ENCODE peak calls at places on chromosomes 7 and 10, in four cellular contexts. One of them, this sample, is unnamed.

GRCh38 chr10:118106426-118106825 is 59.7 kb upstream of the RAB11FIP2 start:
- DNase-seq in HFFc6: no peak
- DNase-seq in foreskin fibroblast: peak; percentile 6
- DNase-seq in fibroblast of lung: peak; percentile 14
- DNase-seq in this sample: no peak

GRCh38 chr7:84194484-84195260 is at the start of gene SEMA3A:
- DNase-seq in fibroblast of lung: peak; percentile 92
- DNase-seq in HFFc6: peak; percentile 72
- DNase-seq in foreskin fibroblast: peak; percentile 83
- DNase-seq in this sample: no peak

GRCh38 chr10:128178319-128178937 is 52.2 kb upstream of the MKI67 start:
- DNase-seq in HFFc6: no peak
- DNase-seq in fibroblast of lung: peak; percentile 4
- DNase-seq in foreskin fibroblast: no peak
- DNase-seq in this sample: no peak

GRCh38 chr10:117555863-117556262 is 13.3 kb downstream of the EMX2 start:
- DNase-seq in HFFc6: no peak
- DNase-seq in fibroblast of lung: no peak
- DNase-seq in foreskin fibroblast: no peak
- DNase-seq in this sample: no peak

GRCh38 chr10:33476757-33477273 is 142.3 kb upstream of the NRP1 start:
- DNase-seq in fibroblast of lung: no peak
- DNase-seq in HFFc6: no peak
- DNase-seq in foreskin fibroblast: no peak
- DNase-seq in this sample: no peak

GRCh38 chr10:31004611-31005193 is 27.0 kb downstream of the ZNF438 start:
- DNase-seq in HFFc6: peak; percentile 83
- DNase-seq in foreskin fibroblast: peak; percentile 72
- DNase-seq in fibroblast of lung: peak; percentile 89
- DNase-seq in this sample: no peak

GRCh38 chr10:20327954-20328353 is 511.7 kb downstream of the PLXDC2 start:
- DNase-seq in HFFc6: no peak
- DNase-seq in fibroblast of lung: no peak
- DNase-seq in foreskin fibroblast: no peak
- DNase-seq in this sample: no peak

GRCh38 chr7:106534271-106534846 is 126.6 kb downstream of the CCDC71L start:
- DNase-seq in foreskin fibroblast: no peak
- DNase-seq in fibroblast of lung: no peak
- DNase-seq in HFFc6: no peak
- DNase-seq in this sample: no peak

GRCh38 chr7:79420464-79420863 is 33.0 kb downstream of the MAGI2 start:
- DNase-seq in foreskin fibroblast: peak; percentile 93
- DNase-seq in fibroblast of lung: peak; percentile 95
- DNase-seq in HFFc6: peak; percentile 92
- DNase-seq in this sample: no peak

GRCh38 chr10:85792533-85792858 is 574.1 kb downstream of the GRID1 start:
- DNase-seq in foreskin fibroblast: no peak
- DNase-seq in fibroblast of lung: no peak
- DNase-seq in HFFc6: no peak
- DNase-seq in this sample: no peak

GRCh38 chr10:85789125-85789524 is 577.5 kb downstream of the GRID1 start:
- DNase-seq in HFFc6: no peak
- DNase-seq in foreskin fibroblast: no peak
- DNase-seq in fibroblast of lung: no peak
- DNase-seq in this sample: no peak

GRCh38 chr10:85794553-85794952 is 572.0 kb downstream of the GRID1 start:
- DNase-seq in foreskin fibroblast: no peak
- DNase-seq in HFFc6: no peak
- DNase-seq in fibroblast of lung: no peak
- DNase-seq in this sample: no peak

GRCh38 chr10:85790155-85790789 is 576.3 kb downstream of the GRID1 start:
- DNase-seq in foreskin fibroblast: no peak
- DNase-seq in fibroblast of lung: no peak
- DNase-seq in HFFc6: no peak
- DNase-seq in this sample: no peak

DNA sequence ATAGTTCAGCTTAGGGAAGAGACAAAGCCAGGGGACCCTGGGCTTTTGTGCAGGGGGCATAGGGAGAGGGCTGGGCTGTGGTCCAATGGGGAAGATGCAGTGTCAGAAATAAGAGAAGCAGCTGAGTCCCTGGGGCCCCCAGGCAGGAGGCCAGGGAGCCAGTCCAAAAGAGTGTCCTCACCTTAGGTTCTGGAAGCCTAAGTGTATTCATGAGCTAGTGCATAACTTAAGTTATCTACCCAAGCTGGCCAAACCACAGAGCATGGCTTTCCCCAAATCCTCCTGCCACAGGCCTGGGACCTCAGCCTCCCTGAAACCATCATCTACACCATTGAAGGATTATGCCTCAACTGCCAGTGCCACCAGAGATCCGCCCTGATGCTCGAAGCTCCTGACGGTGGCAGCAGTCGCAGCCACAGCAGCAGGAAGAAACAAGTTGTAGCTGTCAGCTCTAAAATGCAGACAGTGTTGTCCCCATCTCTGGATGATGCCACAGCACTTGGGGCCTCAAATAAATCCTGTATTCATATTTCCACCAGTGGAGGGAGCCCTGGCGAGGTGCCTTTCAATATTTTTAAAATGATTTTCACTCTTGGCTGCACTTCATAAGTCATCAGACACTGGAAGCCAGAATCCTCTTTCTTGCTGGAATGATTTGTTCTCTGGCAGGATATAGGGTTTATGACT is 574.6 kb downstream of the GRID1 start:
- DNase-seq in foreskin fibroblast: no peak
- DNase-seq in HFFc6: no peak
- DNase-seq in fibroblast of lung: no peak
- DNase-seq in this sample: no peak
- TF ChIP-seq CTCF in foreskin fibroblast: no peak
- TF ChIP-seq CTCF in HFFc6: no peak
- TF ChIP-seq CTCF in fibroblast of lung: no peak
- TF ChIP-seq CTCF in this sample: peak; percentile 49

DNA sequence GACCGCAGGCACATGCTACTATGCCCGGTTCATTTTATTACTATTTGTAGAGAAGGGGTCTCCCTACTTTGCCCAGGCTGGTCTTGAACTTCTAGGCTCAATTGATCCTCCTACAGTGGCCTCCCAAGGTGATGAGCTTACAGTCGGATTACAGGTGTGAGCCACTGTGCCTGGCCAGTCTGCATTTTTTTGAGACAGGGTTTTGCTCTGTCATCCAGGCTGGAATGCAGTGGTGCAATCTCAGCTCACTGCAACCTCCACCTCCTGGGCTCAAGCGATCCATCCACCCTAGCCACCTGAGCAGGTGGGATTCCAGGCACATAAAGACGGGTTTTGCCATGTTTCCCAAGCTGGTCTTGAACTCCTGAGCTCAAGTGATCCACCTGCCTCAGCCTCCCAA is 2.3 kb upstream of the H2BK1 start:
- DNase-seq in fibroblast of lung: no peak
- DNase-seq in HFFc6: no peak
- DNase-seq in foreskin fibroblast: no peak
- DNase-seq in this sample: no peak
- TF ChIP-seq CTCF in fibroblast of lung: no peak
- TF ChIP-seq CTCF in HFFc6: no peak
- TF ChIP-seq CTCF in foreskin fibroblast: no peak
- TF ChIP-seq CTCF in this sample: no peak

DNA sequence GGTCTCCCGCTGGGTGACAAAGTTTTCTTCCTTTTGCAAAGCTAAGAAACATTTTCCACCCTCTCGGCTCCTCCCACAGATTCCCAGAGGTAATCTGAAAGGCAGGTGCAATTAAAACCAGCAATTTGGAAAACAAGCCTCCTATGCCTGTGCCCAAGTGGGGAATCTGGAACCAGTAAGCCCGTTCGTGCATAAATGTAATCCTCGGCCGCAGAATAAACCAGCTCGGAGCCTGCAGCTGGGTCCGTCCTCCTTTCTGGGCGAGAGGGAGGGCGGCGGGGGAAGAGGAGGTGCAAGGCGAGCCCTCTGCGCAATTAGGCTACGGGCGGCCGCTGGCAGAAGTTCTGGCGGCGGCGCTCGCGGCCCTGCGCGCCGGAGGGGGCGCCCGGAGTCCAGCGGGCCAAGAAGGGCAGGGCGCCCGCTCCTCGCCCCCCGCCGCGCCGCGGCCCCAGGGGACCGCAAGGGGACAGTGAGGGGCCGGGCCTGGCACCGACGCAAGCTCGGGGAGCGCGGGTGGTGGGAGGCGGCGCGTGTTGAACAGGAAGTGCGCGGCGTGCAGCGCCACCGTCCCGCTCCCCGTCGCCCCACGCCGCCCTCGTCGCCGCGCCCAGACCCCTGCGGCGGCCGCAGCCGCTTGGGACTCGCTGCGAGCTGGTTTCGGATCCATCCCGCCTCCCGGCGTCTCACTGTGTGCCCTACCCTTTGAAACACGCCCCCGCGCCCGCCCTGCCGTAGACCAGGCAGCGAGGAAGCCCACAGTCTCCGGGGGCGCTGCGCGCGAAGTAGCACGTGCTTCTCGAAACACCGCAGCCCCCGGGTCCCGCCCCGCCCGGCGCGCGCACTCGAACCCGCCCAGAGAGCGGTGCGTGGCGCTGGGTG is at the start of gene PRKAG2:
- DNase-seq in fibroblast of lung: peak; percentile 15
- DNase-seq in HFFc6: no peak
- DNase-seq in foreskin fibroblast: peak; percentile 23
- DNase-seq in this sample: no peak
- TF ChIP-seq CTCF in fibroblast of lung: no peak
- TF ChIP-seq CTCF in HFFc6: no peak
- TF ChIP-seq CTCF in foreskin fibroblast: no peak
- TF ChIP-seq CTCF in this sample: no peak

GRCh38 chr7:39386718-39387117 is 179.5 kb upstream of the YAE1 start:
- DNase-seq in HFFc6: no peak
- DNase-seq in fibroblast of lung: no peak
- DNase-seq in foreskin fibroblast: no peak
- DNase-seq in this sample: no peak
- TF ChIP-seq CTCF in HFFc6: no peak
- TF ChIP-seq CTCF in fibroblast of lung: no peak
- TF ChIP-seq CTCF in foreskin fibroblast: no peak
- TF ChIP-seq CTCF in this sample: no peak

GRCh38 chr7:74343281-74344127 is 54.3 kb downstream of the CLIP2 start:
- DNase-seq in HFFc6: peak; percentile 77
- DNase-seq in foreskin fibroblast: peak; percentile 75
- DNase-seq in fibroblast of lung: peak; percentile 85
- DNase-seq in this sample: no peak
- TF ChIP-seq CTCF in HFFc6: no peak
- TF ChIP-seq CTCF in foreskin fibroblast: no peak
- TF ChIP-seq CTCF in fibroblast of lung: no peak
- TF ChIP-seq CTCF in this sample: no peak

DNA sequence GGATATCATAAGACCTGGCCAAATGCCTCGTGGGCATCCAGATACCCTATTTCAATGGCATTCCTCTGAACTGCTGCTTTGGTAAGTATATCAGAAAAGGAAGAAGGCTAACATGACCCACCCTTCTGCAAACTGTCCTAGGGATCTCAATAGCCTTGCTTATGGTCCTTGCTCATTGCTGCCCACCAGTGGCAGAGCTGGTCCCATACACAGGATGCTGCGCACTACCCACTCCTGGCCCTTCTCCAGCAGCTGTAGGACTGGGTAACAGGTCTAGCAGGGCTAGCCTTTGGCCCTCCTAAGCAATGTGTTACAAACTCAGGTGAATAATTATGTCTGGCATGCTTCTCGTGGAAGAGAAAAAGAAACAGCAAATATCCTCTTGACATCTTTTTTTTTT is 72.5 kb downstream of the C10orf90 start:
- DNase-seq in HFFc6: peak; percentile 20
- DNase-seq in foreskin fibroblast: no peak
- DNase-seq in fibroblast of lung: peak; percentile 26
- DNase-seq in this sample: no peak
- TF ChIP-seq CTCF in HFFc6: peak; percentile 71
- TF ChIP-seq CTCF in foreskin fibroblast: peak; percentile 56
- TF ChIP-seq CTCF in fibroblast of lung: peak; percentile 56
- TF ChIP-seq CTCF in this sample: peak; percentile 71

GRCh38 chr7:15389073-15389472 is 172.7 kb downstream of the AGMO start:
- DNase-seq in fibroblast of lung: no peak
- DNase-seq in foreskin fibroblast: no peak
- DNase-seq in HFFc6: no peak
- DNase-seq in this sample: no peak
- TF ChIP-seq CTCF in fibroblast of lung: no peak
- TF ChIP-seq CTCF in foreskin fibroblast: peak; percentile 17
- TF ChIP-seq CTCF in HFFc6: peak; percentile 47
- TF ChIP-seq CTCF in this sample: peak; percentile 26

This sample was measured in type B pancreatic cell.